ENCODE peak calls at places on chromosomes 1 and 21, in seven cellular contexts. K, E, S, O, A, H and T are unnamed samples.
A peak's percentile ranks its signal among the peaks of the same experiment; 100 is the strongest.

GRCh38 chr1:113930499-113931161 is 1.5 kb downstream of the HIPK1 start:
- DNase-seq in A (no peak), E (peak; percentile 74), S (no peak), H (peak; percentile 52), O (peak; percentile 21), K (peak; percentile 44), T (peak; percentile 86)

GRCh38 chr1:934991-935750 is 11.4 kb downstream of the SAMD11 start:
- DNase-seq in O (no peak), K (no peak), S (no peak), H (no peak), A (no peak), E (no peak), T (no peak)

GRCh38 chr1:111934346-111934745 is 55.1 kb downstream of the KCND3 start:
- DNase-seq in S (no peak), H (no peak), E (no peak), K (no peak), A (no peak), O (no peak), T (no peak)

GRCh38 chr1:94741956-94742355 is 78.2 kb upstream of the SLC44A3 start:
- DNase-seq in E (no peak), A (no peak), K (no peak), S (no peak), O (no peak), H (no peak), T (no peak)

GRCh38 chr1:245155186-245156040 is 628 bp downstream of the KIF26B start:
- DNase-seq in E (peak; percentile 1), O (peak; percentile 57), S (no peak), A (no peak), H (peak; percentile 34), K (peak; percentile 33), T (peak; percentile 53)

GRCh38 chr1:23611601-23612327 is 52.5 kb upstream of the ID3 start:
- DNase-seq in O (no peak), A (no peak), S (no peak), E (no peak), K (no peak), H (no peak), T (no peak)

GRCh38 chr1:185015598-185015997 is 29.8 kb upstream of the RNF2 start:
- DNase-seq in S (no peak), H (no peak), K (no peak), O (no peak), E (no peak), A (no peak), T (no peak)

GRCh38 chr1:180167721-180168467 is 13.2 kb downstream of the QSOX1 start:
- DNase-seq in H (peak; percentile 24), A (peak; percentile 47), K (no peak), S (no peak), E (no peak), O (peak; percentile 84), T (peak; percentile 62)

GRCh38 chr1:225449261-225449660 is 21.4 kb upstream of the LBR start:
- DNase-seq in E (no peak), H (peak; percentile 45), K (no peak), O (peak; percentile 85), S (no peak), A (no peak), T (peak; percentile 38)

GRCh38 chr1:7810395-7810794 is 26.3 kb downstream of the PER3 start:
- DNase-seq in H (peak; percentile 94), E (no peak), A (no peak), S (no peak), O (no peak), K (no peak), T (peak; percentile 94)

GRCh38 chr1:77829851-77830250 is 50.4 kb downstream of the MIGA1 start:
- DNase-seq in A (no peak), S (no peak), H (no peak), E (no peak), O (no peak), K (no peak), T (no peak)

GRCh38 chr1:39139723-39140360 is 64.7 kb upstream of the MACF1 start:
- DNase-seq in A (no peak), H (no peak), E (no peak), K (no peak), O (no peak), S (no peak), T (no peak)

GRCh38 chr1:220528049-220528678 is at the start of gene MARK1:
- DNase-seq in A (peak; percentile 92), S (peak; percentile 75), E (no peak), K (peak; percentile 62), H (peak; percentile 49), O (peak; percentile 31), T (peak; percentile 34)

GRCh38 chr1:243601720-243602119 is 248.3 kb downstream of the AKT3 start:
- DNase-seq in O (no peak), H (no peak), S (no peak), E (no peak), K (no peak), A (no peak), T (no peak)

GRCh38 chr1:99969260-99969728 is 502 bp upstream of the SLC35A3 start:
- DNase-seq in A (no peak), O (no peak), S (no peak), E (no peak), K (no peak), H (no peak), T (peak; percentile 28)

GRCh38 chr1:32220746-32221580 is 1.2 kb downstream of the TMEM234 start:
- DNase-seq in O (no peak), S (no peak), E (no peak), K (no peak), H (no peak), A (no peak), T (no peak)

GRCh38 chr21:45874716-45875415 is 106.7 kb upstream of the COL6A1 start:
- DNase-seq in K (no peak), S (no peak), A (peak; percentile 42), H (peak; percentile 98), O (no peak), E (no peak), T (peak; percentile 97)

GRCh38 chr1:1088036-1088800 is 14.1 kb upstream of the RNF223 start:
- DNase-seq in E (no peak), O (no peak), A (no peak), K (no peak), H (no peak), S (no peak), T (no peak)

GRCh38 chr1:97806996-97807395 is 113.8 kb downstream of the DPYD start:
- DNase-seq in A (no peak), S (peak; percentile 14), E (no peak), H (peak; percentile 14), K (no peak), O (no peak), T (no peak)

GRCh38 chr1:218785928-218786327 is 387.8 kb upstream of the LYPLAL1 start:
- DNase-seq in A (peak; percentile 59), H (no peak), O (no peak), E (no peak), S (no peak), K (no peak), T (no peak)

GRCh38 chr1:61638296-61638695 is 86.6 kb downstream of the TM2D1 start:
- DNase-seq in H (peak; percentile 26), S (no peak), O (no peak), A (no peak), E (no peak), K (no peak), T (no peak)

GRCh38 chr21:42599962-42600361 is 53.5 kb upstream of the PDE9A start:
- DNase-seq in A (no peak), O (no peak), S (no peak), K (no peak), H (no peak), E (no peak), T (no peak)

GRCh38 chr1:110309768-110310167 is 29.4 kb upstream of the RBM15 start:
- DNase-seq in S (no peak), E (no peak), H (peak; percentile 79), O (no peak), K (no peak), A (no peak), T (peak; percentile 90)

GRCh38 chr1:119099775-119100174 is 40.7 kb downstream of the WARS2 start:
- DNase-seq in H (no peak), S (no peak), O (no peak), A (no peak), K (no peak), E (no peak), T (no peak)

GRCh38 chr1:19769211-19769932 is 30.3 kb downstream of the TMCO4 start:
- DNase-seq in K (no peak), S (no peak), O (no peak), A (no peak), H (no peak), E (no peak), T (no peak)

GRCh38 chr1:47623174-47623940 is 185.5 kb downstream of the FOXD2 start:
- DNase-seq in A (no peak), S (no peak), K (peak; percentile 2), O (no peak), E (no peak), H (no peak), T (no peak)

GRCh38 chr1:63623952-63624351 is 30.7 kb downstream of the PGM1 start:
- DNase-seq in E (no peak), H (no peak), S (no peak), O (no peak), K (no peak), A (no peak), T (no peak)